ENCODE peak calls at places on chromosomes 12 and 14, in seven cellular contexts. R is AG10803, K is AG08395, L is GM12865, G is hippocampal formation, S is coronary artery, C is NCI-H1092. O is an unnamed sample.

GRCh38 chr14:64610049-64610746 is 60.4 kb downstream of the PPP1R36 start:
- DNase-seq in S (no peak), C (peak; percentile 48), G (no peak), L (no peak), R (no peak), K (no peak), O (no peak)

GRCh38 chr12:6608592-6609311 is 1.6 kb upstream of the CHD4 start:
- DNase-seq in L (no peak), C (no peak), R (no peak), S (no peak), G (no peak), K (no peak), O (no peak)

GRCh38 chr14:25049559-25050493 is at the start of gene STXBP6:
- DNase-seq in K (peak; percentile 74), R (peak; percentile 75), G (peak; percentile 54), C (peak; percentile 61), L (peak; percentile 6), S (no peak), O (peak; percentile 90)

GRCh38 chr12:47014474-47014873 is 64.9 kb upstream of the PCED1B start:
- DNase-seq in K (peak; percentile 71), L (no peak), S (no peak), G (no peak), R (peak; percentile 73), C (no peak), O (no peak)

GRCh38 chr14:104404922-104405321 is 174.6 kb upstream of the C14orf180 start:
- DNase-seq in K (no peak), S (no peak), L (no peak), R (no peak), C (no peak), G (no peak), O (no peak)

GRCh38 chr12:15526033-15526432 is 203.7 kb downstream of the PTPRO start:
- DNase-seq in G (no peak), S (no peak), C (no peak), L (peak; percentile 84), K (no peak), R (no peak), O (no peak)

GRCh38 chr12:22409071-22409951 is 74.8 kb upstream of the ST8SIA1 start:
- DNase-seq in C (no peak), R (no peak), K (no peak), S (no peak), L (peak; percentile 88), G (no peak), O (no peak)

GRCh38 chr12:30614031-30614430 is 81.6 kb downstream of the IPO8 start:
- DNase-seq in S (no peak), L (no peak), R (no peak), K (no peak), G (no peak), C (no peak), O (no peak)

GRCh38 chr12:15924956-15925355 is 13.8 kb downstream of the DERA start:
- DNase-seq in C (no peak), S (no peak), K (no peak), G (no peak), L (no peak), R (no peak), O (no peak)

GRCh38 chr12:125403145-125403789 is 338.0 kb downstream of the AACS start:
- DNase-seq in L (peak; percentile 47), K (peak; percentile 12), G (peak; percentile 17), S (no peak), R (peak; percentile 3), C (peak; percentile 6), O (peak; percentile 20)

GRCh38 chr12:105231396-105231795 is 4.6 kb downstream of the APPL2 start:
- DNase-seq in S (no peak), G (no peak), C (no peak), K (no peak), R (peak; percentile 36), L (no peak), O (no peak)

GRCh38 chr12:91339106-91339505 is 156.5 kb upstream of the DCN start:
- DNase-seq in L (no peak), R (no peak), G (no peak), C (no peak), K (no peak), S (no peak), O (no peak)

GRCh38 chr14:101228949-101229541 is 325.5 kb upstream of the RTL1 start:
- DNase-seq in C (no peak), K (no peak), S (peak; percentile 69), L (no peak), G (no peak), R (no peak), O (no peak)

GRCh38 chr12:11862794-11863193 is 207.9 kb upstream of the BCL2L14 start:
- DNase-seq in R (peak; percentile 62), K (peak; percentile 80), C (no peak), S (no peak), G (no peak), L (peak; percentile 69), O (no peak)

GRCh38 chr14:35952584-35952983 is 126.4 kb downstream of the BRMS1L start:
- DNase-seq in C (no peak), K (no peak), S (no peak), G (no peak), L (no peak), R (no peak), O (no peak)

GRCh38 chr12:89421093-89421835 is 69.0 kb upstream of the DUSP6 start:
- DNase-seq in R (no peak), L (no peak), S (no peak), G (no peak), K (no peak), C (no peak), O (no peak)

GRCh38 chr14:93994919-93995682 is 2.0 kb upstream of the CCDC197 start:
- DNase-seq in K (peak; percentile 79), C (no peak), G (no peak), L (no peak), R (peak; percentile 86), S (peak; percentile 90), O (no peak)

GRCh38 chr12:45483571-45483970 is 245.9 kb upstream of the ARID2 start:
- DNase-seq in C (no peak), K (no peak), R (peak; percentile 28), S (no peak), L (no peak), G (no peak), O (no peak)

GRCh38 chr14:52061890-52062289 is 7.0 kb downstream of the NID2 start:
- DNase-seq in R (no peak), S (no peak), G (no peak), K (no peak), C (no peak), L (no peak), O (no peak)

GRCh38 chr12:113208041-113208934 is 13.0 kb upstream of the TPCN1 start:
- DNase-seq in R (peak; percentile 63), L (peak; percentile 98), S (no peak), G (no peak), C (no peak), K (peak; percentile 50), O (peak; percentile 43)

GRCh38 chr14:52112336-52113018 is 43.6 kb upstream of the NID2 start:
- DNase-seq in G (no peak), K (no peak), R (peak; percentile 47), L (no peak), S (no peak), C (no peak), O (no peak)

GRCh38 chr12:132377147-132377546 is 47.8 kb upstream of the GALNT9 start:
- DNase-seq in K (no peak), L (no peak), C (no peak), G (no peak), R (no peak), S (no peak), O (no peak)

GRCh38 chr12:2353691-2354090 is 300.9 kb downstream of the CACNA1C start:
- DNase-seq in L (no peak), G (no peak), K (no peak), S (no peak), C (no peak), R (no peak), O (no peak)

GRCh38 chr12:45298721-45299120 is 82.8 kb downstream of the ANO6 start:
- DNase-seq in L (no peak), C (no peak), S (no peak), R (no peak), K (no peak), G (no peak), O (no peak)

GRCh38 chr14:39102265-39102968 is 618 bp downstream of the SEC23A start:
- DNase-seq in L (no peak), C (no peak), G (peak; percentile 38), S (peak; percentile 71), R (no peak), K (peak; percentile 48), O (peak; percentile 35)

GRCh38 chr14:21071225-21072041 is 1.3 kb downstream of the ARHGEF40 start:
- DNase-seq in C (peak; percentile 69), R (peak; percentile 96), K (peak; percentile 95), S (peak; percentile 94), L (peak; percentile 86), G (peak; percentile 35), O (peak; percentile 79)

GRCh38 chr12:3044141-3044630 is 33.0 kb upstream of the TSPAN9 start:
- DNase-seq in G (no peak), K (no peak), C (no peak), R (no peak), L (no peak), S (no peak), O (no peak)

GRCh38 chr14:21347201-21347600 is 36.6 kb downstream of the SUPT16H start:
- DNase-seq in S (no peak), C (no peak), K (no peak), G (no peak), R (no peak), L (no peak), O (no peak)

GRCh38 chr14:99908653-99909250 is 115.5 kb downstream of the EML1 start:
- DNase-seq in L (no peak), G (no peak), S (no peak), K (no peak), C (no peak), R (no peak), O (no peak)

GRCh38 chr14:37325332-37325731 is 127.6 kb downstream of the MIPOL1 start:
- DNase-seq in C (no peak), K (no peak), G (no peak), L (no peak), S (no peak), R (no peak), O (no peak)

GRCh38 chr12:81759215-81759991 is at the start of gene PPFIA2:
- DNase-seq in L (no peak), K (peak; percentile 15), S (peak; percentile 77), G (peak; percentile 57), R (peak; percentile 8), C (peak; percentile 30), O (peak; percentile 51)

GRCh38 chr14:104749111-104749649 is 3.8 kb upstream of the SIVA1 start:
- DNase-seq in K (peak; percentile 58), R (peak; percentile 77), L (no peak), C (no peak), S (no peak), G (peak; percentile 62), O (peak; percentile 88)

GRCh38 chr14:103693514-103693913 is 21.7 kb downstream of the XRCC3 start:
- DNase-seq in S (no peak), L (no peak), R (no peak), K (no peak), G (no peak), C (no peak), O (no peak)

GRCh38 chr12:15458008-15458407 is 135.7 kb downstream of the PTPRO start:
- DNase-seq in K (no peak), R (no peak), L (no peak), C (no peak), G (no peak), S (no peak), O (no peak)

O was measured in globus pallidus.